ENCODE peak calls at places on chromosomes 6 and 20, in six cellular contexts. O, M, V, N, Q and J are unnamed samples.

GRCh38 chr6:46410330-46410953 is 80.8 kb downstream of the RCAN2 start:
- DNase-seq in Q (peak; percentile 71), O (peak; percentile 32), N (peak; percentile 34), V (peak; percentile 32), M (peak; percentile 11), J (peak; percentile 62)

GRCh38 chr20:3980260-3981131 is 34.9 kb downstream of the RNF24 start:
- DNase-seq in V (peak; percentile 81), Q (peak; percentile 87), O (no peak), M (no peak), N (peak; percentile 19), J (peak; percentile 53)

GRCh38 chr6:139568956-139569538 is 194.6 kb upstream of the CITED2 start:
- DNase-seq in V (no peak), M (no peak), O (no peak), N (peak; percentile 8), Q (peak; percentile 80), J (peak; percentile 67)

GRCh38 chr6:1310628-1311399 is 1.1 kb upstream of the FOXQ1 start:
- DNase-seq in O (peak; percentile 16), M (peak; percentile 39), V (no peak), Q (peak; percentile 46), N (no peak), J (peak; percentile 67)

GRCh38 chr20:51184289-51184688 is 161.4 kb upstream of the KCNG1 start:
- DNase-seq in O (no peak), Q (peak; percentile 65), N (no peak), V (no peak), M (peak; percentile 16), J (no peak)

GRCh38 chr20:50251992-50252491 is 61.4 kb downstream of the CEBPB start:
- DNase-seq in V (no peak), Q (peak; percentile 90), O (no peak), N (no peak), M (no peak), J (peak; percentile 48)

GRCh38 chr20:8974009-8974708 is 94.7 kb upstream of the PLCB4 start:
- DNase-seq in Q (no peak), M (no peak), V (no peak), N (no peak), O (no peak), J (no peak)

GRCh38 chr6:19723533-19723932 is 113.6 kb upstream of the ID4 start:
- DNase-seq in V (no peak), M (no peak), Q (peak; percentile 91), O (no peak), N (no peak), J (peak; percentile 79)

GRCh38 chr20:2984956-2985661 is 58.3 kb upstream of the GNRH2 start:
- DNase-seq in Q (peak; percentile 83), V (no peak), N (no peak), M (no peak), O (no peak), J (peak; percentile 46)

GRCh38 chr6:108526739-108527174 is 34.0 kb upstream of the FOXO3 start:
- DNase-seq in V (peak; percentile 41), M (peak; percentile 53), N (peak; percentile 64), Q (peak; percentile 64), O (no peak), J (peak; percentile 58)

GRCh38 chr20:32474009-32474716 is 111.0 kb downstream of the NOL4L start:
- DNase-seq in N (peak; percentile 22), Q (no peak), O (no peak), M (no peak), V (no peak), J (no peak)

GRCh38 chr6:54173084-54173483 is 61.8 kb downstream of the MLIP start:
- DNase-seq in N (no peak), M (no peak), V (no peak), O (no peak), Q (no peak), J (peak; percentile 42)

GRCh38 chr20:59824711-59825562 is 108.5 kb downstream of the SYCP2 start:
- DNase-seq in M (no peak), V (no peak), Q (no peak), O (no peak), N (peak; percentile 6), J (no peak)

GRCh38 chr6:155276638-155277037 is 12.8 kb downstream of the CLDN20 start:
- DNase-seq in O (no peak), V (no peak), M (no peak), N (no peak), Q (no peak), J (no peak)
- H3K9ac ChIP-seq in O (no peak overlapping the region), V (no peak overlapping the region), M (no peak overlapping the region), N (no peak overlapping the region), Q (no peak overlapping the region), J (no peak overlapping the region)

GRCh38 chr20:25532015-25532751 is 53.1 kb downstream of the NINL start:
- DNase-seq in N (peak; percentile 64), Q (no peak), M (peak; percentile 82), O (no peak), V (no peak), J (peak; percentile 87)
- H2AFZ ChIP-seq in N (no peak overlapping the region), Q (no peak overlapping the region), M (no peak overlapping the region), O (no peak overlapping the region), V (no peak overlapping the region), J (peak overlapping the region; percentile 45)

GRCh38 chr6:280775-281468 is 11.4 kb upstream of the DUSP22 start:
- DNase-seq in M (no peak), V (no peak), Q (no peak), O (no peak), N (no peak), J (no peak)
- TF ChIP-seq EZH2phosphoT487 in M (no peak), V (no peak), Q (no peak), O (no peak), N (no peak), J (no peak)

GRCh38 chr6:28737750-28738395 is 185.9 kb downstream of the TRIM27 start:
- DNase-seq in Q (no peak), V (no peak), N (no peak), O (no peak), M (peak; percentile 55), J (no peak)

GRCh38 chr6:28741363-28741762 is 182.4 kb downstream of the TRIM27 start:
- DNase-seq in O (no peak), N (no peak), V (no peak), M (no peak), Q (no peak), J (no peak)

GRCh38 chr6:28734443-28734959 is 189.3 kb downstream of the TRIM27 start:
- DNase-seq in N (no peak), Q (peak; percentile 33), M (no peak), O (no peak), V (no peak), J (no peak)

GRCh38 chr6:28736121-28736520 is 187.7 kb downstream of the TRIM27 start:
- DNase-seq in Q (no peak), O (no peak), V (no peak), N (no peak), M (no peak), J (no peak)

DNA sequence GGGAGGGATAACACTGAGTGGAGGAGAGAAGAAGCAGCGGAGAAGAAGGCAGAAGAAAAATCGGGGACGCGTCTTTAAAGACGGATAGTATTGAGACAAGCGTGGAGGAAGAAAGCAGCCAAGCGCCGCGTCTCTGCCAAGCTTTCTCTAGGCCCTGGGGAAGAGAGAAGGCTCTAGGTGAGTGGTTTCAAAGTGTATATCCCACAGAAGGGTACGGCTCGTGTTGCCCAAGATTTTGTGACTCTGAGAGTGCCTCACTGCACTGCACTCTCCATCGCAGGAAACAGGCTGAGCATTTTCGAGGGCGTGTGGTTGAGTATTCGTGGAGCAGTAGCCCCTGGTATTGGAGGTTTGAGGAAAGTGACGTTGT is 185.4 kb downstream of the TRIM27 start:
- DNase-seq in M (peak; percentile 27), O (no peak), V (no peak), N (no peak), Q (no peak), J (no peak)
- H3K9ac ChIP-seq in M (no peak overlapping the region), O (no peak overlapping the region), V (no peak overlapping the region), N (no peak overlapping the region), Q (no peak overlapping the region), J (no peak overlapping the region)

DNA sequence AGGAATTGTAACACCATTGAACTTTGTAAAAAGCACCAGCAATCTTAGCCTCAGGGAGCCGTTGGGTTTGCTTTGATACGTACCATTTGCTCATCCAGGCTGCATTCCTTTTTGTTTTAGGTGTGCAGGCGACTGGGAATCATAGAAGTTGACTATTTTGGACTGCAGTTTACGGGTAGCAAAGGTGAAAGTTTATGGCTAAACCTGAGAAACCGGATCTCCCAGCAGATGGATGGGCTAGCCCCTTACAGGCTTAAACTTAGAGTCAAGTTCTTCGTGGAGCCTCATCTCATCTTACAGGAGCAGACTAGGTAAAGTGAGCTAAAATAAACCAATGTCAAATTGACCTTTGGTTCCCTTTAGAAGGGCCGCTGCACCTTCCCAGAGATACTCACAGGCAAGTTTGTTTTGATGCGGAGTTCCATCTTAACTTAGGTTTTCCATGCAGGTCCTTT is 1.6 kb downstream of the MYLIP start:
- DNase-seq in Q (peak; percentile 17), M (peak; percentile 10), N (no peak), O (no peak), V (peak; percentile 19), J (peak; percentile 87)
- H2AFZ ChIP-seq in Q (no peak overlapping the region), M (no peak overlapping the region), N (peak overlapping the region; percentile 25), O (no peak overlapping the region), V (no peak overlapping the region), J (no peak overlapping the region)

DNA sequence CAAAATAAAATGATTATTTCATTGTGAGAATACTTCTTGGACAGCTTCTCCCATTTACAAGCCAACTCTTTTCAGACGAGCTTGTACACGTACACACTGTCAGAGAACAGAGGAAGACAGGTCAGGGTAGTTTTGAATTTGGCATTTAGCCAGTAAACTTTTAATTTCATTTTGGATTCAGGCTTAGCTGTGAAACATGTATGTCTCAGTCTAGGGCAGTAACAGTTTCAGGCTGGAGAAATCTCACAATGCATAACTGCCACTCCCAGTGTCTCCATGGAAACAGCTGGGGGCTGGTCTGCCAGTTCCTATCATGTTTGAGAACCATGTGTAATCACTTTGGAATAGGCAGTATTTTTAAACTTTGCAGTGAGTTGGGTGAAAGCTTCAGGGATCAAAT is 22.0 kb upstream of the QKI start:
- DNase-seq in N (no peak), Q (peak; percentile 33), V (peak; percentile 9), O (peak; percentile 15), M (no peak), J (peak; percentile 81)
- TF ChIP-seq EZH2phosphoT487 in N (no peak), Q (no peak), V (no peak), O (no peak), M (no peak), J (no peak)

GRCh38 chr20:45407067-45407745 is 883 bp upstream of the DBNDD2 start:
- DNase-seq in O (no peak), M (peak; percentile 55), N (peak; percentile 65), Q (peak; percentile 74), V (no peak), J (no peak)

GRCh38 chr20:45407783-45408645 is at the start of gene DBNDD2:
- DNase-seq in Q (no peak), O (no peak), M (no peak), V (no peak), N (peak; percentile 24), J (no peak)

GRCh38 chr20:45406260-45407066 is 1.6 kb upstream of the DBNDD2 start:
- DNase-seq in O (no peak), M (peak; percentile 79), V (no peak), N (peak; percentile 80), Q (peak; percentile 87), J (peak; percentile 52)

GRCh38 chr20:45404438-45404837 is 3.7 kb upstream of the DBNDD2 start:
- DNase-seq in M (no peak), O (no peak), V (no peak), Q (no peak), N (no peak), J (no peak)

GRCh38 chr20:45405566-45406259 is 2.4 kb upstream of the DBNDD2 start:
- DNase-seq in Q (peak; percentile 56), O (no peak), N (peak; percentile 75), V (no peak), M (peak; percentile 58), J (peak; percentile 71)
- H3K9ac ChIP-seq in Q (peak overlapping the region; percentile 88), O (peak overlapping the region; percentile 81), N (peak overlapping the region; percentile 57), V (peak overlapping the region; percentile 13), M (no peak overlapping the region), J (peak overlapping the region; percentile 80)